ENCODE peak calls at places on chromosome 1, in five cellular contexts. K, Q, U, P and D are unnamed samples.
A peak's percentile ranks its signal among the peaks of the same experiment; 100 is the strongest.

GRCh38 chr1:74717626-74718025 is 15.2 kb downstream of the CRYZ start:
- DNase-seq in K (no peak), Q (no peak), U (no peak), P (no peak), D (no peak)

GRCh38 chr1:13892671-13893325 is 192.8 kb downstream of the PRDM2 start:
- DNase-seq in K (no peak), Q (no peak), U (no peak), P (no peak), D (no peak)

GRCh38 chr1:184329962-184330868 is 56.6 kb upstream of the C1orf21 start:
- DNase-seq in K (no peak), Q (no peak), U (no peak), P (no peak), D (peak; percentile 1)

GRCh38 chr1:63908016-63908415 is 134.2 kb downstream of the ROR1 start:
- DNase-seq in K (no peak), Q (no peak), U (no peak), P (no peak), D (no peak)

GRCh38 chr1:217953922-217954321 is 322.8 kb downstream of the SPATA17 start:
- DNase-seq in K (peak; percentile 18), Q (no peak), U (no peak), P (no peak), D (no peak)

GRCh38 chr1:16978589-16979474 is 1.6 kb downstream of the MFAP2 start:
- DNase-seq in K (no peak), Q (peak; percentile 77), U (no peak), P (no peak), D (peak; percentile 90)

GRCh38 chr1:51564124-51564523 is 45.1 kb upstream of the EPS15 start:
- DNase-seq in K (no peak), Q (no peak), U (no peak), P (peak; percentile 27), D (no peak)

GRCh38 chr1:44036409-44037111 is 5.3 kb upstream of the SLC6A9 start:
- DNase-seq in K (peak; percentile 77), Q (peak; percentile 74), U (peak; percentile 59), P (peak; percentile 67), D (peak; percentile 90)

GRCh38 chr1:235079443-235079967 is 49.1 kb downstream of the TOMM20 start:
- DNase-seq in K (peak; percentile 98), Q (peak; percentile 62), U (peak; percentile 89), P (no peak), D (peak; percentile 65)

GRCh38 chr1:209860293-209860881 is 32.6 kb downstream of the UTP25 start:
- DNase-seq in K (peak; percentile 69), Q (peak; percentile 78), U (peak; percentile 45), P (peak; percentile 83), D (peak; percentile 90)

GRCh38 chr1:40078512-40079333 is 18.3 kb downstream of the PPT1 start:
- DNase-seq in K (peak; percentile 65), Q (no peak), U (no peak), P (peak; percentile 69), D (peak; percentile 89)

GRCh38 chr1:55155522-55155921 is 59.6 kb downstream of the USP24 start:
- DNase-seq in K (no peak), Q (peak; percentile 80), U (peak; percentile 75), P (peak; percentile 9), D (peak; percentile 28)

GRCh38 chr1:46479744-46480350 is 9.8 kb upstream of the DMBX1 start:
- DNase-seq in K (no peak), Q (no peak), U (no peak), P (no peak), D (no peak)

DNA sequence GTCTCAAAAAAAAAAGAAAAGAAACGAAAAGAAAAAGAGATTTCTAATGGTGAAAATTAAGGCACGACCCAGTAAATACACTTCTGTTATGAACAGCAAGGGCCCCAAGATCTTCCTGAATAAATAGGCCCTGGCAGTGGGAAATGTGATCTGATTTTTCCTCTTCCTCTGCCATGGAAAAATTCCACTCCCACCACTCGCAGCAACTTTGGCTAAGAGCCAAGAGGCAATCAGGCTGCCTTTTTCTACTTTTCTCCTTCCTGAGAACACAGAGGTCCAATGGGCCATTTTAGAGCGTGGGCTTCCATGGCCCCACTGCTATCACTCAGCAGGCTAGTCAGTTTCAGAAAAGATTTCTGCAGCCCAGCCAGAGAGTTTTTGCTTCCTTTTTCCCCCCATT is 33.7 kb upstream of the AK4 start:
- DNase-seq in K (no peak), Q (no peak), U (no peak), P (no peak), D (peak; percentile 35)
- H3K27ac ChIP-seq in K (no peak overlapping the region), Q (no peak overlapping the region), U (peak overlapping the region; percentile 33), P (no peak overlapping the region), D (no peak overlapping the region)

GRCh38 chr1:207050768-207051614 is at the start of gene YOD1:
- DNase-seq in K (peak; percentile 89), Q (peak; percentile 95), U (peak; percentile 88), P (peak; percentile 93), D (peak; percentile 60)

GRCh38 chr1:207049054-207049453 is 2.0 kb downstream of the YOD1 start:
- DNase-seq in K (no peak), Q (no peak), U (no peak), P (no peak), D (no peak)

GRCh38 chr1:207049974-207050391 is 1.0 kb downstream of the YOD1 start:
- DNase-seq in K (no peak), Q (no peak), U (peak; percentile 28), P (peak; percentile 79), D (no peak)

GRCh38 chr1:207050428-207050767 is 610 bp downstream of the YOD1 start:
- DNase-seq in K (no peak), Q (no peak), U (peak; percentile 22), P (peak; percentile 26), D (no peak)

GRCh38 chr1:207049514-207049913 is 1.5 kb downstream of the YOD1 start:
- DNase-seq in K (no peak), Q (no peak), U (no peak), P (no peak), D (no peak)
- H3K4me1 ChIP-seq in K (peaks cover 58% of the 10 kb centered on the region), Q (peaks cover 39% of the 10 kb centered on the region), U (peaks cover 38% of the 10 kb centered on the region), P (peaks cover 39% of the 10 kb centered on the region), D (no peaks in the 10 kb centered on the region)

DNA sequence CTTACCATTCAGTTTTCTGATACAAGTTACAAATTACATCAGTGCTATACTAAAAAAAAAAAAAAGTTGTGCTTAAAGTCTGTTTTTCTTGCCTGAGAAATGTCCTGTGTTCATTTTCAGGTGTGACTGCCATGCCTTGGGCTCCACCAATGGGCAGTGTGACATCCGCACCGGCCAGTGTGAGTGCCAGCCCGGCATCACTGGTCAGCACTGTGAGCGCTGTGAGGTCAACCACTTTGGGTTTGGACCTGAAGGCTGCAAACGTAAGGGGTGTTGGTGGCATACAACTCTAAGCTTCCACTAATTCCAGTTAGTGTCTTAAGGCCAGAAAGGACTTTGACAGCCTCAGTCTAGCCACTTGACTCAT is 60.1 kb upstream of the LAMC2 start:
- DNase-seq in K (no peak), Q (no peak), U (no peak), P (no peak), D (no peak)
- H3K27ac ChIP-seq in K (no peak overlapping the region), Q (no peak overlapping the region), U (peak overlapping the region; percentile 59), P (no peak overlapping the region), D (no peak overlapping the region)

DNA sequence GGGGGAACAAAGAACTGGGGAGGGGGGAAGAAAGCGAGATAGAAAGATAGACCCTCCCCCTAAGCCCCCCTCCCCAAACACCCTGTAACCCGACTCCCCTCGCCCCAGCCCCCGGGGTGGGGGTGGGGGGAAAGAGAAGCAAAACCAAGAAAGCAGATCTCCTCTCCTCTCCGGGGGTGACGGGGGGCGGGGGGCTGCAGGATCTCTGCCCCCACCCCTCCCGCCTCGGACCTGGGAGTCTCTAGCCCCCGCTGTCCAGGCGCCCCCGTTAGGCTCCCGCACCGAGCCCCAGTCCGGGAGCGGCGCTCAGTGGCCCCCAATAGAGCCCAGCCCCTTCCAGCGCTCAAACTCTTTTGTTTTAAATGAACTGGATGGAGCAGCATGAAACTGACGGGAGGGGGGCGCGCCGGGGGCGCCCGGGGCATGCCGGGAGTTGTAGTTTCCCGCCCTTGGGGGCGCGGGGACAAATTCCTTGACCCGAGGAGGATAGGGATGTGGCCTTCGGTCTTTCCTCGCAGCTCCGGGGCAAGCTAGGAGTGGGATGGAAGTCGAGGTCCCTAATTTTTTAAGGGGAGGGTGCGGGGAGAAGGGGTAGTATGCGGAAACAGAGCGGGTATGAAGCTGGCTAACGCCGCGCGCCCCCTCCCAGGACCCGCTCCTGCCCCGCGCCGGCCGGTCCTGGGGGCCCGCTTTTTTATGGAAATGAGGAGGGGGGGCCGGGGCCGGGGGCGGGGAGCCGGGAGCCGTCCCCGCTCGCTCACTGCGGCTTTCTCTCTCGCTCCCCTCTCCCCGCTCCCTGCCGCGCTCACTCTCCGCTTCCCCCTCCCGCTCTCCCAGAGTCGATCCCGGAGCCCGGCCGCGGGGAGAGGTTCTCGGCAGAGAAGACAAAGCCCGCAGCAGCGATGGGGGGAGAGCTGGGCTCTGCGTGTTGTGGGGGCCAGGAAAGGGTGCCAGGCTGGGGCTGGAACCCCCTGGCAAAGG is at the start of gene MEX3A:
- DNase-seq in K (peak; percentile 79), Q (peak; percentile 83), U (peak; percentile 50), P (peak; percentile 55), D (peak; percentile 90)
- H3K4me1 ChIP-seq in K (peaks cover 21% of the 10 kb centered on the region), Q (peaks cover 3% of the 10 kb centered on the region), U (peaks cover 14% of the 10 kb centered on the region), P (peaks cover 17% of the 10 kb centered on the region), D (peaks cover 8% of the 10 kb centered on the region)

GRCh38 chr1:2539312-2539907 is 9.3 kb upstream of the HES5 start:
- DNase-seq in K (no peak), Q (no peak), U (no peak), P (no peak), D (no peak)
- H3K27ac ChIP-seq in K (no peak overlapping the region), Q (no peak overlapping the region), U (no peak overlapping the region), P (no peak overlapping the region), D (no peak overlapping the region)

GRCh38 chr1:21930629-21931170 is 6.4 kb downstream of the HSPG2 start:
- DNase-seq in K (no peak), Q (no peak), U (no peak), P (no peak), D (no peak)
- H3K4me1 ChIP-seq in K (peaks cover 46% of the 10 kb centered on the region), Q (peaks cover 49% of the 10 kb centered on the region), U (peaks cover 58% of the 10 kb centered on the region), P (no peaks in the 10 kb centered on the region), D (peaks cover 60% of the 10 kb centered on the region)

DNA sequence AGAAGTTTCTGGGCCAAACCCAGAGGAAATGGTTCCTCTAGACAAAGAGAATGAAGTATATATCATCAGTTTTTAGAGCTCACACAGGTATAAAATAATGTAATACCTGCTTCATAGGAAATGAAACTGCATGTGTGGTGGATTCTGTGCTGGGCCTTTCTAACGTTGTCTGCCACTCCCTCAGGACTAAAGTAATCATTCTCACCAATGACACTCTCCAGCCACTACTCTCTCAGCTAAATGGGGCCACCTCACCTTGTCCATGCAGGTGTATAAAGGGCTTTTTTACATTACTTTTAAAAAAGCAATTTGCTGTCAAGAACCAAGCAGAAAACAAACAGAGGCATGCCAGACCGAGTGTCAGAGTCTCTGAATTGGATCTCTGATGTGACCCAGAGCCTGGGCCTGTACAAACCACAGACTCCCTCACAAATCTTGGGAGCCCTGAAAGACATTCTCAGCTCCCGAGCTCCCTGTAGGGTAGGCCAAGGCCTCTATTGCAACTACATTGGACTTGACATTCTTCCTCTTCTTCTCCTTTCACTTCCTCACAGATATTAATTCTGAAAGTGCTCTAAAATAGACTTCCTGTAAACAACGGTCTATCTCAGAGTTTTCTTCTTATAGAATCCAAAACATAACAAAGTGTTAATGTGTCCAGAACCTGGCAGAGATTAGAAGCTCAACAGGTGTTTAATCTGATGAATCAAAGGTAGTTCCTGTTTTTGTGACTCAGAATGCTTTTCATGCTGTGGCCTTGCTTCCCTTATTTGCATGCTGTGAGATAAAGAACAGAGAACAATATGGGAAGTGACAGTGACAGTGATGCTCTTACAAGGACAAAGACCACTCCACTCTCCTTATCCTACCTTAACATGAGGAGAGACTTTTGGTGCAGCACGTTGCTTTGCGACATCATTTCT is 8.6 kb downstream of the AIM2 start:
- DNase-seq in K (no peak), Q (no peak), U (no peak), P (peak; percentile 72), D (no peak)
- H3K27ac ChIP-seq in K (no peak overlapping the region), Q (no peak overlapping the region), U (peak overlapping the region; percentile 44), P (peak overlapping the region; percentile 79), D (no peak overlapping the region)